ENCODE peak calls at places on chromosome 1, in five cellular contexts. U is stimulated activated CD4-positive, alpha-beta T cell treated with anti-CD3 and anti-CD28 coated beads, Interleukin-4, amount 100 ng/mL, for 48 hours; E is activated CD4-positive, alpha-beta T cell treated with anti-CD3 and anti-CD28 coated beads, Interleukin-2, amount 50 U/mL, for 48 hours; R is T47D; A is fibroblast of mammary gland. N is an unnamed sample.

GRCh38 chr1:218171302-218171893 is 113.7 kb upstream of the RRP15 start:
- DNase-seq in U (no peak), E (no peak), R (peak; percentile 71), A (peak; percentile 48), N (peak; percentile 53)

GRCh38 chr1:246724001-246724724 is at the start of gene SCCPDH:
- DNase-seq in U (peak; percentile 70), E (peak; percentile 75), R (peak; percentile 56), A (peak; percentile 54), N (peak; percentile 70)

GRCh38 chr1:165444897-165445370 is at the start of gene RXRG:
- DNase-seq in U (no peak), E (peak; percentile 20), R (peak; percentile 19), A (peak; percentile 6), N (no peak)

GRCh38 chr1:76381450-76382108 is 307.0 kb downstream of the ST6GALNAC3 start:
- DNase-seq in U (no peak), E (no peak), R (no peak), A (no peak), N (no peak)

GRCh38 chr1:14017531-14017961 is 317.6 kb downstream of the PRDM2 start:
- DNase-seq in U (no peak), E (no peak), R (no peak), A (peak; percentile 8), N (no peak)

GRCh38 chr1:94801919-94802546 is 18.1 kb upstream of the SLC44A3 start:
- DNase-seq in U (no peak), E (no peak), R (peak; percentile 73), A (peak; percentile 94), N (peak; percentile 97)

GRCh38 chr1:62962794-62963776 is 179.2 kb downstream of the ATG4C start:
- DNase-seq in U (peak; percentile 6), E (peak; percentile 31), R (peak; percentile 5), A (peak; percentile 53), N (peak; percentile 41)

GRCh38 chr1:155893389-155894142 is 17.6 kb downstream of the RIT1 start:
- DNase-seq in U (no peak), E (no peak), R (peak; percentile 35), A (peak; percentile 90), N (peak; percentile 88)

N was measured in HCEC 1CT.